ENCODE peak calls at places on chromosomes 16 and 17, in four cellular contexts. F is Panc1, G is Caco-2, U is tibial artery. N is an unnamed sample.
A peak's percentile ranks its signal among the peaks of the same experiment; 100 is the strongest.

GRCh38 chr16:49021136-49021535 is 260.5 kb downstream of the CBLN1 start:
- DNase-seq in F (no peak), G (no peak), U (no peak), N (no peak)

GRCh38 chr17:68020451-68020779 is 15.1 kb upstream of the KPNA2 start:
- DNase-seq in U (no peak), F (no peak), G (peak; percentile 56), N (no peak)

GRCh38 chr16:84807776-84808175 is 12.0 kb upstream of the CRISPLD2 start:
- DNase-seq in F (no peak), G (no peak), U (no peak), N (no peak)

GRCh38 chr17:59632398-59632797 is 12.7 kb downstream of the CLTC start:
- DNase-seq in G (no peak), F (no peak), U (no peak), N (no peak)

GRCh38 chr17:42792545-42792944 is 6.0 kb downstream of the COA3 start:
- DNase-seq in F (no peak), U (peak; percentile 5), G (no peak), N (no peak)

GRCh38 chr17:42655528-42655927 is 3.6 kb upstream of the TUBG2 start:
- DNase-seq in U (no peak), F (no peak), G (no peak), N (no peak)

GRCh38 chr17:44655983-44656700 is at the start of gene MEIOC:
- DNase-seq in F (no peak), G (no peak), U (no peak), N (no peak)

GRCh38 chr16:26816266-26816665 is 250.5 kb upstream of the C16orf82 start:
- DNase-seq in F (no peak), U (no peak), G (no peak), N (no peak)

GRCh38 chr17:16465861-16466338 is 26.1 kb downstream of the LRRC75A start:
- DNase-seq in F (no peak), U (no peak), G (peak; percentile 83), N (no peak)

GRCh38 chr16:88822281-88823040 is 10.7 kb upstream of the APRT start:
- DNase-seq in F (no peak), U (no peak), G (no peak), N (no peak)

GRCh38 chr16:57955572-57955971 is 15.4 kb downstream of the CNGB1 start:
- DNase-seq in G (no peak), F (no peak), U (no peak), N (no peak)

GRCh38 chr17:31387438-31387837 is 4.0 kb upstream of the RAB11FIP4 start:
- DNase-seq in F (no peak), U (peak; percentile 28), G (no peak), N (no peak)

GRCh38 chr17:31386542-31387075 is 4.9 kb upstream of the RAB11FIP4 start:
- DNase-seq in F (no peak), G (no peak), U (no peak), N (no peak)

GRCh38 chr17:31388351-31388750 is 3.1 kb upstream of the RAB11FIP4 start:
- DNase-seq in F (no peak), G (no peak), U (peak; percentile 40), N (no peak)

GRCh38 chr17:31388770-31389672 is 2.5 kb upstream of the RAB11FIP4 start:
- DNase-seq in U (peak; percentile 54), F (peak; percentile 12), G (no peak), N (no peak)

DNA sequence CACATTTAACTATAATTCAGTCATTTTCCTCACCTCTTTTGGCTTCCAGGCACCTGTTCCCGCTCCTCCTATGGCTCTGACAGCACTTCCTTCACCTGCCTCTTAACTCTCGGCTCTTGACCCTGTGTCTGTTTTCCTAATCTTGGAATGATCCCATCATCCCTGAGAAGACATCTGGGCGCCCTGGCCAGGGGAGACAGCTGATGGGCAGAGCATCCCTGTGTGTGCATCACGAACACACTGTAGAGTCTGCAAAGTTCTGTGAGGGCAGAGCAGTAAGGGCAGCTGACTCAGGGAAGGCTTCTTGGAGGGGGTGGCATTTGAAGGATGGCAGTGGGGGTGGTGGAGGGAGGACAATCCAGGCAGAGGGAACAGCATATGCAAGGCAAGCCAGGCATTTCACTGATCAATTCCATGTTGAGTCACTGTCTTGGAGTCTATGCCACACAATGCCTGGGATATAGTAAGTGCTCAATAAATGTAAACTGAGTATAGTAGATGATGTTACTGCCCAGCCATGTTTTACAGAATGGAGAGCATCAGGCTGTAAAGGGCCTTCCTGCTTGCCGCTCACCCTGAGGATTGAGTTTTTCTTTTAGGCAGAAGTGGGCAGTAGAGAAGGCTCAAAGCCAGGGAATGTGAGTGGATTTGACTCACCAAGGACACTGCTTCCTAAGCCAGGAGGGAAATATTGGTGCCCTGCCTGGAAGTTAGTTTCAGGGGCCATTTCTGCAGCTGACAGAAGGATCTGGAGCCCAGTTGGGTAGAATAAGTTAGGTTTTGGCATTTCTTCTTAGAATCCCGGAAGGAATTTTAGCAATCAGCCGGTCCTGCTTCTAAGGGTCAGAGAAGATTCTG is 5.8 kb upstream of the RAB11FIP4 start:
- DNase-seq in U (peak; percentile 45), F (no peak), G (no peak), N (no peak)
- H3K27me3 ChIP-seq in U (no peaks in the 10 kb centered on the region), F (no peaks in the 10 kb centered on the region), G (no peaks in the 10 kb centered on the region), N (no peaks in the 10 kb centered on the region)

GRCh38 chr17:73630531-73630930 is 13.7 kb downstream of the SDK2 start:
- DNase-seq in F (no peak), G (no peak), U (peak; percentile 35), N (no peak)
- H3K27me3 ChIP-seq in F (peaks cover 6% of the 10 kb centered on the region), G (no peaks in the 10 kb centered on the region), U (no peaks in the 10 kb centered on the region), N (no peaks in the 10 kb centered on the region)

DNA sequence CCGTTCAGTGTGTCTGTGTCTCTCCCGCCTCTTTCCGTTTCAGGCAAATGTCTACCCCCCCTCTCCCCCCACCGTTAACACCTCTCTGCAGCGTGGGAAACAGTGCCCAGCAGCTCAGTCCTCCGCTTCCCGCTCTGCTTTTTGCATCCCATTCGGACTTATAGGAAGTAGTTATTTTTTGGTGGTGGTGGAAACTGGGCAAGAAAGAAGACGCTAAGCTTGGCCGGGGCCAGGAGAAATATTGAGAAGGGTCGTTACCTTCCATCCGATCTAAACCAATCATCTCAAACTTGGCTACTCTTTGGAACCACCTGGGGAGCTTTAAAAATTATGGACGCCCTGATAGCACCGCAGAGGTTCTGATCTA is 504 bp upstream of the HLF start:
- DNase-seq in F (no peak), G (no peak), U (no peak), N (no peak)
- H3K27me3 ChIP-seq in F (peaks cover 56% of the 10 kb centered on the region), G (no peaks in the 10 kb centered on the region), U (no peaks in the 10 kb centered on the region), N (peaks cover 29% of the 10 kb centered on the region)

DNA sequence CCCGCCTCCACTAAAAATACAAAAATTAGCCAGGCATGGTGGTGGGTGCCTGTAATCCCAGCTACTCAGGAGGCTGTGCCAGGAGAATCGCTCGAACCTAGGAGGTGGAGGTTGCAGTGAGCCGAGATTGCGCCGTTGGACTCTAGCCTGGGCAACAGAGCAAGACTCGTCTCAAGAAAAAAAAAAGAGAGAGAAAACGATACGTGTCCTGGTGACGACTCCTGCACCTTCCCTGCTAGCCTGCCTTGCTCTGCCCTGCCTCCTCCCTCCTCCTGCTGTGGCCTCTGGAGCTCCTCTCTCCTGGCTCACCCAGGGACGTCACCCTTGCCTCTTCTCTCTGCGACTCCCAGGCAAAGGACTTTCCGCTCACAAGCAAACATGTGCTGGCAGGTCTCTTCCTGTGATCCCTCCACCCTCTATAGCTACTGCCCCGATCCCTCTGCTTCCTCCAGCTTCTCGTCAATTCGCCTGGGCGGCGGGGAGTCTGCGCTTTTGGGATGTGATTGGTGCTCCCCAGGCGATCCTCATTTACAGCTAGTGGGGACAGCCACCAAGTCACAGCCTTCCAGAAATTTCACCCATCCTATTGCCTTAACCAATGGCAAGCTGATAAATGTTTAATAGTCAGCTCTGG is 25.5 kb upstream of the CBX4 start:
- DNase-seq in U (no peak), G (no peak), F (no peak), N (no peak)
- H3K27me3 ChIP-seq in U (no peaks in the 10 kb centered on the region), G (no peaks in the 10 kb centered on the region), F (no peaks in the 10 kb centered on the region), N (no peaks in the 10 kb centered on the region)

DNA sequence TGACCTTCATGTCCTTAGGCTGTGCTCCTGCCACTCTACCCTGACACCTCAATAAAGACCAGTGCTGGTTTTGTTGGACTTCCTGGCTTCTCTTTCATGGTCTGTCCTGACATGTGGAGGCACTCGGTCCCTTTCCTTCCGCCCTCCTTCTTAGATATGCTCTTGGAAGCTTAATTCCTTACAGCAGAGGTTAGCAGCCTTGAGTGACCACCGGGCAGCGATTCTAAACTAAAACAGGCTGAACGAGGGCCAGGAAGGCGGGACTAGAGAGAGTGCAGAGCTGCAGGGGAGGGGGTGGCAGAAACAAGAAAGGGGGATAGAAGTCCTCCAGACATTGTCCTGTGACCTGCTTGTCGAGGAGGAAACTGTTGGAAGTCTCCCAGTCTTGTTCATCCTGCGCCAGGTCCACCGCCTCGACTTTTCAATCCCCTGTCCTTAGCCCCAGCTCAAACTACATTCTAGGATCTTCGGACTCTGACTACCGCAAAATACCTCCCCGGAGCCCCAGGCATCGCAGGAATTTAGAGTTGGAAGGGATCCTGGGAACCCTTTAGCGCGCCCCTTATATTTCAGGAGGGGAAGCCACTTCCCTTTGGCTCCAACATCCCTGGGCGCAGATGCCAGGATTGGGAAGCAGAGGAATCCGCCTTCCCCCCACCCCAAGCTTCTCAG is 1.2 kb downstream of the AHSP start:
- DNase-seq in U (no peak), G (no peak), F (no peak), N (no peak)
- H3K27me3 ChIP-seq in U (no peaks in the 10 kb centered on the region), G (no peaks in the 10 kb centered on the region), F (peaks cover 6% of the 10 kb centered on the region), N (no peaks in the 10 kb centered on the region)

DNA sequence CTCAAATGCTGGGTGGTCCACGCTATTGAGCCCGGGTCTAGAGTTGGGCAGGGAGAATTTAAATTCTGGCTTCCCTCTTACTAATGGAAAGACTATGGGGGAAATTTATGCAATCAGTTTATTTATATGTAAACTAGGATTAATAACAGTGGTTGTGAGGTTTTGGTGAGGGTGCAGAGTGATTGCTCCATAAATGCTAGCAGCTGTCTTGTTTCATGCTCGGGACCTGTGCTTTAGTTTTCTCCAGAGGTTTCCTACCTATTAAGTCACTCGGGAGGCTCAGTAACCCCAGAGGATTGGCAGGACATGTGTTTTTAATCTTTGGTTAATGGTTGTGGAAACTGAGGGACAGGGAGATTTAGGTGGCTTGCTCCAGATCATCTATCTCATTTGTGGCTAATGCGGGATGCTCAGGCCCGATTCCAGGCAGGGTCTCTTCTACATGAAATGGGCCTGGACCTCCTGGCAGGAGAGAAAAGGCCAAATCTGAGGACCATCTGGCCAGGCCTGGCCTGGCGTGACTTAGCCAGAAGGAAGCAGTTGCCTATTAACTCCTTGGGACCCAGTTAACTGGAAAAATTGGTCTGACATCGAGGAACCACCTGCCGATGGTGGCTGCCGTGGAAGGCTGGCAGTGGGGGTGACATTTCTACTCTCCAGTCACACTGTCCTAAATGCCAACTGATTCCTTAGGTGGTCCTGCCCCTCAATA is 2.1 kb downstream of the PRCD start:
- DNase-seq in F (no peak), G (no peak), U (no peak), N (no peak)
- H3K27me3 ChIP-seq in F (no peaks in the 10 kb centered on the region), G (no peaks in the 10 kb centered on the region), U (no peaks in the 10 kb centered on the region), N (peaks cover 5% of the 10 kb centered on the region)

DNA sequence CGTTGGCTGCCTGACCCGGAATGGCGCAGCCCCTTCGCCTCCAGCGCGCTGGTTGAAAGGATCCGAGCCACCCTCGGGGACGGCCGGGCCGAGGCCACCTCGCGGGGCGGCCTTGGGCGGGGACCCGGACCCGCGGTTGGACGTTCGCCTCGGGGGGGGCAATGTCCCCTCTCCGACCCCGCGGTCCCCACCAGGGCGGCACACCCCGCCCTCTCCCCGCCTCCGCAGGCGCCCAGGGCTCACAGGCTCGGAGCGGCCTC is 1.0 kb upstream of the SOX8 start:
- DNase-seq in U (no peak), F (no peak), G (no peak), N (no peak)
- H3K27me3 ChIP-seq in U (no peaks in the 10 kb centered on the region), F (no peaks in the 10 kb centered on the region), G (no peaks in the 10 kb centered on the region), N (no peaks in the 10 kb centered on the region)

N was measured in naive thymus-derived CD4-positive, alpha-beta T cell.